ENCODE peak calls at places on chromosomes 11 and 22, in seven cellular contexts. Y is myocyte; U is stimulated activated effector memory CD8-positive, alpha-beta T cell treated with anti-CD3 and anti-CD28 coated beads, Interleukin-12 subunit alpha, Interleukin-12 subunit beta, amount 100 ng/mL, for 72 hours; K is RKO; A is AG10803; I is foreskin fibroblast; F is HAP-1. S is an unnamed sample.
A peak's percentile ranks its signal among the peaks of the same experiment; 100 is the strongest.

GRCh38 chr11:63609536-63609935 is 4.7 kb downstream of the PLAAT3 start:
- DNase-seq in I (no peak), A (no peak), F (no peak), Y (peak; percentile 81), K (no peak), U (no peak), S (peak; percentile 17)

GRCh38 chr22:31917227-31917921 is 27.0 kb upstream of the YWHAH start:
- DNase-seq in F (no peak), K (no peak), A (no peak), Y (no peak), U (peak; percentile 10), I (no peak), S (no peak)

GRCh38 chr11:32829680-32830412 is at the start of gene PRRG4:
- DNase-seq in K (peak; percentile 77), F (no peak), Y (peak; percentile 34), A (peak; percentile 20), I (peak; percentile 60), U (peak; percentile 40), S (peak; percentile 77)

GRCh38 chr22:31676700-31677099 is 14.7 kb upstream of the PISD start:
- DNase-seq in F (no peak), A (peak; percentile 86), I (peak; percentile 97), U (peak; percentile 76), K (peak; percentile 93), Y (peak; percentile 47), S (peak; percentile 95)

GRCh38 chr11:64607381-64608259 is 16.6 kb downstream of the SLC22A12 start:
- DNase-seq in F (no peak), K (no peak), Y (no peak), I (peak; percentile 65), U (no peak), A (peak; percentile 28), S (no peak)

GRCh38 chr22:46659059-46659790 is 39.0 kb downstream of the GRAMD4 start:
- DNase-seq in U (no peak), A (no peak), F (no peak), I (no peak), K (no peak), Y (no peak), S (no peak)

GRCh38 chr11:38598413-38598812 is 2000.4 kb upstream of the RAG2 start:
- DNase-seq in I (no peak), F (no peak), Y (no peak), A (no peak), U (no peak), K (no peak), S (no peak)

GRCh38 chr11:133253570-133253969 is 278.7 kb downstream of the OPCML start:
- DNase-seq in K (no peak), A (no peak), Y (no peak), F (no peak), I (no peak), U (no peak), S (no peak)

GRCh38 chr11:78315724-78316123 is 101.9 kb downstream of the GAB2 start:
- DNase-seq in U (no peak), F (no peak), Y (no peak), A (no peak), I (no peak), K (no peak), S (no peak)

GRCh38 chr11:30798547-30799236 is 212.5 kb upstream of the MPPED2 start:
- DNase-seq in K (no peak), Y (no peak), A (no peak), F (no peak), U (no peak), I (no peak), S (no peak)

GRCh38 chr11:45444796-45445195 is 158.7 kb upstream of the SYT13 start:
- DNase-seq in Y (no peak), F (no peak), I (no peak), K (no peak), U (no peak), A (no peak), S (peak; percentile 33)

GRCh38 chr11:17411418-17411817 is 23.0 kb upstream of the KCNJ11 start:
- DNase-seq in I (no peak), A (no peak), F (no peak), U (no peak), Y (no peak), K (no peak), S (no peak)

GRCh38 chr11:40292636-40293585 is 1166.5 kb downstream of the LRRC4C start:
- DNase-seq in I (peak; percentile 12), K (no peak), Y (no peak), F (no peak), A (no peak), U (no peak), S (no peak)

GRCh38 chr11:85114786-85115185 is 512.4 kb downstream of the DLG2 start:
- DNase-seq in U (no peak), A (no peak), Y (no peak), F (no peak), K (no peak), I (peak; percentile 15), S (peak; percentile 31)

GRCh38 chr11:62669420-62670161 is 1.9 kb upstream of the UQCC3 start:
- DNase-seq in Y (no peak), K (peak; percentile 57), A (no peak), F (no peak), U (no peak), I (peak; percentile 60), S (no peak)

GRCh38 chr22:45551310-45552016 is 48.8 kb downstream of the FBLN1 start:
- DNase-seq in I (peak; percentile 73), Y (peak; percentile 50), F (no peak), K (no peak), A (peak; percentile 54), U (no peak), S (no peak)

GRCh38 chr22:49080631-49081030 is 747.0 kb downstream of the BRD1 start:
- DNase-seq in A (no peak), I (no peak), Y (no peak), K (no peak), F (no peak), U (no peak), S (no peak)

GRCh38 chr22:36405221-36405631 is 17.5 kb upstream of the MYH9 start:
- DNase-seq in U (no peak), Y (no peak), F (no peak), K (no peak), A (no peak), I (no peak), S (no peak)

GRCh38 chr22:17201285-17201945 is 17.8 kb downstream of the ADA2 start:
- DNase-seq in I (peak; percentile 42), Y (no peak), F (peak; percentile 55), K (peak; percentile 14), U (no peak), A (peak; percentile 29), S (peak; percentile 23)

GRCh38 chr11:117080370-117080769 is 17.9 kb downstream of the SIK3 start:
- DNase-seq in U (no peak), K (no peak), F (no peak), A (no peak), Y (no peak), I (no peak), S (no peak)

GRCh38 chr22:38728899-38729796 is 23.4 kb downstream of the GTPBP1 start:
- DNase-seq in F (no peak), A (no peak), I (no peak), K (no peak), Y (no peak), U (no peak), S (no peak)

GRCh38 chr11:77547863-77548551 is 41.7 kb upstream of the AQP11 start:
- DNase-seq in I (peak; percentile 81), K (peak; percentile 82), A (peak; percentile 72), U (no peak), Y (peak; percentile 81), F (peak; percentile 73), S (peak; percentile 78)

GRCh38 chr11:100825610-100826009 is 138.5 kb downstream of the ARHGAP42 start:
- DNase-seq in A (no peak), Y (no peak), F (no peak), I (peak; percentile 8), U (no peak), K (no peak), S (no peak)

GRCh38 chr11:62401356-62401755 is 17.5 kb upstream of the SCGB1A1 start:
- DNase-seq in Y (no peak), F (no peak), I (no peak), U (no peak), A (no peak), K (no peak), S (no peak)

GRCh38 chr22:50630376-50630775 is 2.4 kb upstream of the ARSA start:
- DNase-seq in A (no peak), Y (peak; percentile 14), F (no peak), K (no peak), U (no peak), I (peak; percentile 36), S (no peak)

GRCh38 chr11:35318977-35319925 is 100.1 kb downstream of the SLC1A2 start:
- DNase-seq in I (peak; percentile 39), Y (no peak), A (peak; percentile 49), K (no peak), F (no peak), U (no peak), S (peak; percentile 99)